ENCODE peak calls at places on chromosome 2, in eight cellular contexts. One of them, this sample, is unnamed.

GRCh38 chr2:163246111-163246510 is 407.5 kb upstream of the KCNH7 start:
- DNase-seq in cardiac muscle cell: no peak
- DNase-seq in CD8-positive, alpha-beta T cell: no peak
- DNase-seq in PC-9: no peak
- DNase-seq in pancreas: no peak
- DNase-seq in body of pancreas: no peak
- DNase-seq in neural progenitor cell: peak; percentile 2
- DNase-seq in tibial artery: no peak
- DNase-seq in this sample: no peak

GRCh38 chr2:62202729-62203128 is 6.8 kb downstream of the B3GNT2 start:
- DNase-seq in cardiac muscle cell: peak; percentile 45
- DNase-seq in neural progenitor cell: no peak
- DNase-seq in PC-9: no peak
- DNase-seq in tibial artery: no peak
- DNase-seq in body of pancreas: no peak
- DNase-seq in pancreas: no peak
- DNase-seq in CD8-positive, alpha-beta T cell: no peak
- DNase-seq in this sample: no peak

GRCh38 chr2:234203135-234203984 is 152.9 kb downstream of the SPP2 start:
- DNase-seq in neural progenitor cell: no peak
- DNase-seq in cardiac muscle cell: no peak
- DNase-seq in tibial artery: no peak
- DNase-seq in pancreas: no peak
- DNase-seq in PC-9: peak; percentile 63
- DNase-seq in body of pancreas: peak; percentile 47
- DNase-seq in CD8-positive, alpha-beta T cell: no peak
- DNase-seq in this sample: no peak

GRCh38 chr2:60998628-60999545 is 18.6 kb upstream of the PEX13 start:
- DNase-seq in cardiac muscle cell: peak; percentile 60
- DNase-seq in tibial artery: no peak
- DNase-seq in CD8-positive, alpha-beta T cell: no peak
- DNase-seq in pancreas: no peak
- DNase-seq in neural progenitor cell: peak; percentile 54
- DNase-seq in body of pancreas: no peak
- DNase-seq in PC-9: no peak
- DNase-seq in this sample: no peak

GRCh38 chr2:27021253-27021801 is 11.4 kb upstream of the TMEM214 start:
- DNase-seq in neural progenitor cell: no peak
- DNase-seq in PC-9: peak; percentile 89
- DNase-seq in tibial artery: no peak
- DNase-seq in cardiac muscle cell: no peak
- DNase-seq in CD8-positive, alpha-beta T cell: no peak
- DNase-seq in body of pancreas: no peak
- DNase-seq in pancreas: no peak
- DNase-seq in this sample: no peak

GRCh38 chr2:240856151-240856980 is 12.3 kb upstream of the AGXT start:
- DNase-seq in cardiac muscle cell: no peak
- DNase-seq in body of pancreas: no peak
- DNase-seq in CD8-positive, alpha-beta T cell: no peak
- DNase-seq in tibial artery: no peak
- DNase-seq in neural progenitor cell: peak; percentile 46
- DNase-seq in pancreas: no peak
- DNase-seq in PC-9: peak; percentile 71
- DNase-seq in this sample: no peak

GRCh38 chr2:109156052-109156451 is 27.0 kb downstream of the SH3RF3 start:
- DNase-seq in cardiac muscle cell: no peak
- DNase-seq in CD8-positive, alpha-beta T cell: no peak
- DNase-seq in body of pancreas: no peak
- DNase-seq in pancreas: no peak
- DNase-seq in tibial artery: no peak
- DNase-seq in neural progenitor cell: no peak
- DNase-seq in PC-9: no peak
- DNase-seq in this sample: no peak

GRCh38 chr2:10984418-10985130 is 72.8 kb downstream of the KCNF1 start:
- DNase-seq in tibial artery: no peak
- DNase-seq in body of pancreas: no peak
- DNase-seq in PC-9: no peak
- DNase-seq in neural progenitor cell: no peak
- DNase-seq in cardiac muscle cell: no peak
- DNase-seq in CD8-positive, alpha-beta T cell: no peak
- DNase-seq in pancreas: no peak
- DNase-seq in this sample: no peak

GRCh38 chr2:20165677-20166509 is 59.0 kb downstream of the SDC1 start:
- DNase-seq in pancreas: no peak
- DNase-seq in body of pancreas: no peak
- DNase-seq in CD8-positive, alpha-beta T cell: no peak
- DNase-seq in tibial artery: no peak
- DNase-seq in neural progenitor cell: no peak
- DNase-seq in cardiac muscle cell: no peak
- DNase-seq in PC-9: no peak
- DNase-seq in this sample: no peak

GRCh38 chr2:102186676-102187190 is at the start of gene IL1RL2:
- DNase-seq in neural progenitor cell: no peak
- DNase-seq in tibial artery: no peak
- DNase-seq in cardiac muscle cell: no peak
- DNase-seq in body of pancreas: no peak
- DNase-seq in pancreas: no peak
- DNase-seq in CD8-positive, alpha-beta T cell: no peak
- DNase-seq in PC-9: no peak
- DNase-seq in this sample: peak; percentile 45

DNA sequence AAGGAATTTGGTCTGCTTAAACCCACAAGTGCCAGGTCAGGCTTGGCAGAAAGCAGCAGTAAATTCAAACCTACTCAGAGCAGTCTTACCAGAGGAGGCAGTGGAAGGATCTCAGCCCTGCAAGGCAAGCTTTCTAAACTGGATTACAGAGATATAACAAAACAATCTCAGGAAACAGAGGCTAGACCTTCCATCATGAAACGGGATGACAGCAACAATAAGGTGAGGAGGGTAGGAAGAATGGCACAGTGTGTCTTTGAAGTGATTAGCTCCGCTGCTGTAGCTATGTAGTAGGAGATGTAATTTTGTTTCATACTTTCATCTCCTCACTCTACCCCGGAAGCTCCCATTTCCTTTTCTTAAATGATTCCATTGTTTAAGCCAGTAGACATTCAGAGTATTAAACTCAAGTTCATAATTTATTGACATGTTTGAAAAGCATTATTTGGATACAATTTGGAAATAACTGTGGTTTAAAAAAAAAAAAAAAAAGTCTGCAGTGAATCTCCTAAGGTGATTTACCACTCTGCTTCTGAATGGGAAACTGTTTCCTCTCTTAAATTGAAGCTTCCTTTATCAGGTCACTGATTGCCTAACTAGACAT is 29.4 kb upstream of the DYSF start:
- DNase-seq in PC-9: no peak
- DNase-seq in pancreas: no peak
- DNase-seq in tibial artery: no peak
- DNase-seq in neural progenitor cell: no peak
- DNase-seq in body of pancreas: no peak
- DNase-seq in cardiac muscle cell: no peak
- DNase-seq in CD8-positive, alpha-beta T cell: no peak
- DNase-seq in this sample: no peak
- H3K27ac ChIP-seq in PC-9: no peak overlapping the region
- H3K27ac ChIP-seq in pancreas: no peak overlapping the region
- H3K27ac ChIP-seq in tibial artery: no peak overlapping the region
- H3K27ac ChIP-seq in neural progenitor cell: peak overlapping the region; percentile 22
- H3K27ac ChIP-seq in body of pancreas: no peak overlapping the region
- H3K27ac ChIP-seq in cardiac muscle cell: peak overlapping the region; percentile 40
- H3K27ac ChIP-seq in CD8-positive, alpha-beta T cell: no peak overlapping the region
- H3K27ac ChIP-seq in this sample: no peak overlapping the region

DNA sequence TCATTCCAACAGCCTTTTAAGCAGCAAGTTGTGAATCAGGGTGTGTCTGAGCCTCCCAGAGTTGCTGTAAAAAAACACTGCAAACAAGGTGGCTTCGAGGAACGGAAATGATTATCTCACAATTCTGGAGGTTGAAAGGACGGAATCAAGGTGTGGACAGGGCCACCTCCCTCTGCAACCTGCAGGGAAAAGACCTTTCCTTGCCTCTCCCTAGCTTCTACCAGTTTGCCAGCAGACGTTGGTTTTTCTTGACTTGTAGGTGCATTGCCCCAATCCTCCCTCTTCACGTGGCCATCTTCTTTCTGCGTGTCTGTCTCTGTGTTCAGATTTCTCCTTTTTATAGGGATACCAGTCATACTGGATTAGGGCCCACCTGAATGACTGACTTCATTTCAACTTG is 24.8 kb upstream of the TMEM131 start:
- DNase-seq in CD8-positive, alpha-beta T cell: no peak
- DNase-seq in body of pancreas: no peak
- DNase-seq in neural progenitor cell: no peak
- DNase-seq in PC-9: no peak
- DNase-seq in pancreas: no peak
- DNase-seq in tibial artery: no peak
- DNase-seq in cardiac muscle cell: no peak
- DNase-seq in this sample: no peak
- TF ChIP-seq CTCF in CD8-positive, alpha-beta T cell: no peak
- TF ChIP-seq CTCF in body of pancreas: no peak
- TF ChIP-seq CTCF in neural progenitor cell: no peak
- TF ChIP-seq CTCF in PC-9: no peak
- TF ChIP-seq CTCF in pancreas: no peak
- TF ChIP-seq CTCF in tibial artery: no peak
- TF ChIP-seq CTCF in cardiac muscle cell: no peak
- TF ChIP-seq CTCF in this sample: no peak

GRCh38 chr2:647003-647560 is 30.1 kb downstream of the TMEM18 start:
- DNase-seq in body of pancreas: no peak
- DNase-seq in cardiac muscle cell: no peak
- DNase-seq in neural progenitor cell: no peak
- DNase-seq in tibial artery: no peak
- DNase-seq in PC-9: no peak
- DNase-seq in CD8-positive, alpha-beta T cell: no peak
- DNase-seq in pancreas: no peak
- DNase-seq in this sample: no peak
- H3K4me3 ChIP-seq in body of pancreas: no peak overlapping the region
- H3K4me3 ChIP-seq in cardiac muscle cell: no peak overlapping the region
- H3K4me3 ChIP-seq in neural progenitor cell: no peak overlapping the region
- H3K4me3 ChIP-seq in tibial artery: no peak overlapping the region
- H3K4me3 ChIP-seq in PC-9: no peak overlapping the region
- H3K4me3 ChIP-seq in CD8-positive, alpha-beta T cell: no peak overlapping the region
- H3K4me3 ChIP-seq in pancreas: no peak overlapping the region
- H3K4me3 ChIP-seq in this sample: no peak overlapping the region

DNA sequence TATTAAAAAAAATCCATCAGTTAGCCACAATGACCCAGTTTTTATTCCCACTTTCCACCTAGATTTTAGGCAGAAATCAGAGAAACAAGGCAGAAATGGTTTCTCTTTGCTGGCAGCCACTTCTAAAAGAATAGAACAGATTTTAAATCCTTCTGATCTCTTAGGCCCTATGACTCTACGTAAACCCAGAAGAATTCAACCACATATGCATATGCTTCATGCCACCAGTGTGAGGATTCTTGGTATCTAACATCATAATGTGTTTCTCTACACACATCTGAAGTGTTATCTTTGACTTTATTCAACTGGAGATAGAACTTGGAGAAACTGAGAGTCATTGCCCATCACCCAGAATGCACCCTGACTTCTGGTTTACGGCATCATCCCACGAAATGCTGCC is 128.7 kb upstream of the TANK start:
- DNase-seq in tibial artery: no peak
- DNase-seq in neural progenitor cell: no peak
- DNase-seq in pancreas: no peak
- DNase-seq in body of pancreas: no peak
- DNase-seq in PC-9: no peak
- DNase-seq in CD8-positive, alpha-beta T cell: no peak
- DNase-seq in cardiac muscle cell: no peak
- DNase-seq in this sample: no peak
- H3K27ac ChIP-seq in tibial artery: no peak overlapping the region
- H3K27ac ChIP-seq in neural progenitor cell: no peak overlapping the region
- H3K27ac ChIP-seq in pancreas: no peak overlapping the region
- H3K27ac ChIP-seq in body of pancreas: no peak overlapping the region
- H3K27ac ChIP-seq in PC-9: peak overlapping the region; percentile 73
- H3K27ac ChIP-seq in CD8-positive, alpha-beta T cell: no peak overlapping the region
- H3K27ac ChIP-seq in cardiac muscle cell: no peak overlapping the region
- H3K27ac ChIP-seq in this sample: no peak overlapping the region

GRCh38 chr2:9138507-9139085 is 68.0 kb upstream of the ASAP2 start:
- DNase-seq in PC-9: peak; percentile 20
- DNase-seq in body of pancreas: no peak
- DNase-seq in CD8-positive, alpha-beta T cell: no peak
- DNase-seq in neural progenitor cell: peak; percentile 80
- DNase-seq in cardiac muscle cell: peak; percentile 73
- DNase-seq in tibial artery: no peak
- DNase-seq in pancreas: no peak
- DNase-seq in this sample: no peak
- TF ChIP-seq CTCF in PC-9: no peak
- TF ChIP-seq CTCF in body of pancreas: no peak
- TF ChIP-seq CTCF in CD8-positive, alpha-beta T cell: no peak
- TF ChIP-seq CTCF in neural progenitor cell: peak; percentile 65
- TF ChIP-seq CTCF in cardiac muscle cell: peak; percentile 26
- TF ChIP-seq CTCF in tibial artery: no peak
- TF ChIP-seq CTCF in pancreas: no peak
- TF ChIP-seq CTCF in this sample: no peak

This sample was measured in dorsolateral prefrontal cortex.